ENCODE peak calls at places on chromosomes 7 and 10, in five cellular contexts. One of them, this sample, is unnamed.

GRCh38 chr10:132960651-132961419 is 18.5 kb upstream of the CFAP46 start:
- DNase-seq in GM12878: no peak
- DNase-seq in NT2/D1: no peak
- DNase-seq in HepG2: no peak
- DNase-seq in H1: no peak
- DNase-seq in this sample: no peak

GRCh38 chr10:17113346-17113745 is 16.3 kb downstream of the CUBN start:
- DNase-seq in NT2/D1: no peak
- DNase-seq in HepG2: no peak
- DNase-seq in H1: no peak
- DNase-seq in GM12878: no peak
- DNase-seq in this sample: no peak

GRCh38 chr10:77030915-77031425 is 606.6 kb downstream of the KCNMA1 start:
- DNase-seq in HepG2: no peak
- DNase-seq in H1: no peak
- DNase-seq in NT2/D1: no peak
- DNase-seq in GM12878: no peak
- DNase-seq in this sample: no peak

GRCh38 chr7:44244282-44244681 is 43.5 kb downstream of the YKT6 start:
- DNase-seq in NT2/D1: no peak
- DNase-seq in GM12878: no peak
- DNase-seq in HepG2: no peak
- DNase-seq in H1: peak
- DNase-seq in this sample: peak

GRCh38 chr7:503046-503574 is 16.5 kb downstream of the PDGFA start:
- DNase-seq in NT2/D1: no peak
- DNase-seq in HepG2: no peak
- DNase-seq in GM12878: no peak
- DNase-seq in H1: no peak
- DNase-seq in this sample: no peak

GRCh38 chr7:255038-255435 is 34.9 kb upstream of the FOXL3 start:
- DNase-seq in GM12878: no peak
- DNase-seq in H1: no peak
- DNase-seq in HepG2: no peak
- DNase-seq in NT2/D1: no peak
- DNase-seq in this sample: no peak

GRCh38 chr7:130941322-130942210 is 207.6 kb upstream of the KLF14 start:
- DNase-seq in H1: no peak
- DNase-seq in GM12878: no peak
- DNase-seq in HepG2: peak
- DNase-seq in NT2/D1: no peak
- DNase-seq in this sample: peak

GRCh38 chr10:13707156-13707881 is 120.6 kb downstream of the PRPF18 start:
- DNase-seq in HepG2: peak
- DNase-seq in GM12878: no peak
- DNase-seq in H1: peak
- DNase-seq in NT2/D1: peak
- DNase-seq in this sample: peak

GRCh38 chr7:119102294-119102693 is 877.8 kb downstream of the ANKRD7 start:
- DNase-seq in HepG2: no peak
- DNase-seq in GM12878: no peak
- DNase-seq in H1: no peak
- DNase-seq in NT2/D1: no peak
- DNase-seq in this sample: no peak

GRCh38 chr10:62992145-62992721 is 140.9 kb upstream of the NRBF2 start:
- DNase-seq in HepG2: no peak
- DNase-seq in NT2/D1: no peak
- DNase-seq in GM12878: peak
- DNase-seq in H1: no peak
- DNase-seq in this sample: no peak

GRCh38 chr10:116554628-116555027 is 8.9 kb downstream of the PNLIP start:
- DNase-seq in GM12878: no peak
- DNase-seq in H1: no peak
- DNase-seq in HepG2: no peak
- DNase-seq in NT2/D1: no peak
- DNase-seq in this sample: no peak

GRCh38 chr7:95684037-95684436 is 87.7 kb upstream of the PDK4 start:
- DNase-seq in HepG2: peak
- DNase-seq in NT2/D1: no peak
- DNase-seq in H1: no peak
- DNase-seq in GM12878: no peak
- DNase-seq in this sample: peak

GRCh38 chr10:32692174-32692573 is 246.2 kb downstream of the CCDC7 start:
- DNase-seq in HepG2: peak
- DNase-seq in H1: no peak
- DNase-seq in GM12878: no peak
- DNase-seq in NT2/D1: no peak
- DNase-seq in this sample: no peak

GRCh38 chr7:155925682-155926081 is 113.4 kb upstream of the SHH start:
- DNase-seq in HepG2: no peak
- DNase-seq in H1: no peak
- DNase-seq in NT2/D1: no peak
- DNase-seq in GM12878: no peak
- DNase-seq in this sample: no peak

GRCh38 chr10:48454302-48455054 is 148.0 kb downstream of the MAPK8 start:
- DNase-seq in H1: peak
- DNase-seq in NT2/D1: no peak
- DNase-seq in GM12878: no peak
- DNase-seq in HepG2: no peak
- DNase-seq in this sample: no peak

GRCh38 chr7:1815051-1815481 is 145.0 kb downstream of the ELFN1 start:
- DNase-seq in H1: no peak
- DNase-seq in NT2/D1: no peak
- DNase-seq in GM12878: no peak
- DNase-seq in HepG2: no peak
- DNase-seq in this sample: no peak

GRCh38 chr7:4832711-4833110 is 29.1 kb downstream of the PAPOLB start:
- DNase-seq in NT2/D1: no peak
- DNase-seq in HepG2: no peak
- DNase-seq in H1: no peak
- DNase-seq in GM12878: no peak
- DNase-seq in this sample: no peak

GRCh38 chr10:44962870-44963738 is 3.5 kb downstream of the RASSF4 start:
- DNase-seq in HepG2: peak
- DNase-seq in H1: peak
- DNase-seq in GM12878: no peak
- DNase-seq in NT2/D1: no peak
- DNase-seq in this sample: no peak

GRCh38 chr10:63554666-63555065 is 33.5 kb downstream of the REEP3 start:
- DNase-seq in HepG2: no peak
- DNase-seq in NT2/D1: no peak
- DNase-seq in GM12878: peak
- DNase-seq in H1: no peak
- DNase-seq in this sample: no peak

GRCh38 chr10:12615296-12616220 is 266.2 kb downstream of the CAMK1D start:
- DNase-seq in GM12878: no peak
- DNase-seq in H1: no peak
- DNase-seq in NT2/D1: no peak
- DNase-seq in HepG2: no peak
- DNase-seq in this sample: no peak
- TF ChIP-seq SUZ12 in GM12878: no peak
- TF ChIP-seq SUZ12 in H1: no peak
- TF ChIP-seq SUZ12 in NT2/D1: no peak
- TF ChIP-seq SUZ12 in HepG2: no peak
- TF ChIP-seq SUZ12 in this sample: no peak

DNA sequence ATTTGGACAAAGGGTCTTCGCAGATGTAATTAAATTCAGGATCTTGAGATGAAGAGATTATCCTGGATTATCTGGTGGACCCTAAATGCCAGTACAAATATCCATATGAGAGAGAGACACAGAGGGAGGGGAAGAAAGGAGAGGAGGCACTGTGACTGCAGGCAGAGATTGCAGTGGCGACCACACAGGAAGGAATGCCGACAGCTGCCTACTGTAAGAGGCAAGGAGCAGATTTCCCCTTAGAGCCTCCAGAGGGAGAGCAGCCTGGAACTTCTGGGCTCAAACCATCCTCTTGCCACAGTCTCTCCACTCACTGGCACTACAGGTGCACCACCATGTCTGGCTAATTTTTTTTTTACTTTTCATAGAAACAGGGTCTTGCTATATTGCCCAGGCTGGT is 152.3 kb downstream of the SDK1 start:
- DNase-seq in NT2/D1: peak
- DNase-seq in GM12878: no peak
- DNase-seq in H1: no peak
- DNase-seq in HepG2: no peak
- DNase-seq in this sample: no peak
- TF ChIP-seq SUZ12 in NT2/D1: no peak
- TF ChIP-seq SUZ12 in GM12878: no peak
- TF ChIP-seq SUZ12 in H1: no peak
- TF ChIP-seq SUZ12 in HepG2: no peak
- TF ChIP-seq SUZ12 in this sample: no peak

GRCh38 chr10:24440817-24441790 is 232.2 kb downstream of the KIAA1217 start:
- DNase-seq in H1: no peak
- DNase-seq in NT2/D1: no peak
- DNase-seq in GM12878: no peak
- DNase-seq in HepG2: no peak
- DNase-seq in this sample: no peak

GRCh38 chr10:24437302-24437701 is 228.4 kb downstream of the KIAA1217 start:
- DNase-seq in HepG2: no peak
- DNase-seq in NT2/D1: no peak
- DNase-seq in H1: no peak
- DNase-seq in GM12878: no peak
- DNase-seq in this sample: no peak

GRCh38 chr10:24435374-24435773 is 226.4 kb downstream of the KIAA1217 start:
- DNase-seq in GM12878: no peak
- DNase-seq in NT2/D1: no peak
- DNase-seq in H1: no peak
- DNase-seq in HepG2: no peak
- DNase-seq in this sample: no peak

GRCh38 chr10:24439935-24440334 is 231.0 kb downstream of the KIAA1217 start:
- DNase-seq in GM12878: no peak
- DNase-seq in NT2/D1: no peak
- DNase-seq in HepG2: no peak
- DNase-seq in H1: no peak
- DNase-seq in this sample: no peak

DNA sequence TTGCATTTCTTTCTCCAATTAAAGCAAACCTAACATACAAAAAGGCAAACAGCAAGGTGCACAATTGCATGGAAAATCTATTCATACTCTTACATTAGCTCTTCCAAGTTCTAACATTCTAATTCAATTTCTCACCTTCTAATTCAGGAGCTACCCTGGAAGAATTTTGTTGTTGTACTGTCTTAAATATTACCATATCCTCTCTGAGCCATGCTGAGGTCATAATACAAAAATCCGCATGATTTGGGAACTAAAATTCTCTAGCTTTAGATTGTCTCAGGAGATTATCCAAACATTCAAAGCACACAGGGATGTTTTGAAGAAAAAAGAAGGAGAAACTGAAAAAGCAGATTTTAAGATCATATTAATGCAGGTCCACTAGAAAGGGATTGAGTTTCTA is 229.9 kb downstream of the KIAA1217 start:
- DNase-seq in NT2/D1: no peak
- DNase-seq in H1: no peak
- DNase-seq in HepG2: no peak
- DNase-seq in GM12878: no peak
- DNase-seq in this sample: no peak
- TF ChIP-seq SUZ12 in NT2/D1: no peak
- TF ChIP-seq SUZ12 in H1: no peak
- TF ChIP-seq SUZ12 in HepG2: no peak
- TF ChIP-seq SUZ12 in GM12878: no peak
- TF ChIP-seq SUZ12 in this sample: no peak

GRCh38 chr7:151961536-151961935 is 5.3 kb downstream of the GALNTL5 start:
- DNase-seq in NT2/D1: no peak
- DNase-seq in GM12878: no peak
- DNase-seq in H1: no peak
- DNase-seq in HepG2: no peak
- DNase-seq in this sample: no peak

GRCh38 chr7:151964951-151965350 is 8.7 kb downstream of the GALNTL5 start:
- DNase-seq in H1: no peak
- DNase-seq in HepG2: no peak
- DNase-seq in GM12878: no peak
- DNase-seq in NT2/D1: no peak
- DNase-seq in this sample: no peak

GRCh38 chr7:151960449-151960848 is 4.2 kb downstream of the GALNTL5 start:
- DNase-seq in H1: no peak
- DNase-seq in HepG2: no peak
- DNase-seq in GM12878: no peak
- DNase-seq in NT2/D1: no peak
- DNase-seq in this sample: no peak

GRCh38 chr7:151968357-151968756 is 12.1 kb downstream of the GALNTL5 start:
- DNase-seq in NT2/D1: no peak
- DNase-seq in H1: peak
- DNase-seq in HepG2: no peak
- DNase-seq in GM12878: no peak
- DNase-seq in this sample: no peak

GRCh38 chr7:151963895-151964870 is 7.9 kb downstream of the GALNTL5 start:
- DNase-seq in NT2/D1: no peak
- DNase-seq in H1: peak
- DNase-seq in HepG2: no peak
- DNase-seq in GM12878: no peak
- DNase-seq in this sample: no peak
- TF ChIP-seq SUZ12 in NT2/D1: no peak
- TF ChIP-seq SUZ12 in H1: no peak
- TF ChIP-seq SUZ12 in HepG2: no peak
- TF ChIP-seq SUZ12 in GM12878: no peak
- TF ChIP-seq SUZ12 in this sample: no peak

DNA sequence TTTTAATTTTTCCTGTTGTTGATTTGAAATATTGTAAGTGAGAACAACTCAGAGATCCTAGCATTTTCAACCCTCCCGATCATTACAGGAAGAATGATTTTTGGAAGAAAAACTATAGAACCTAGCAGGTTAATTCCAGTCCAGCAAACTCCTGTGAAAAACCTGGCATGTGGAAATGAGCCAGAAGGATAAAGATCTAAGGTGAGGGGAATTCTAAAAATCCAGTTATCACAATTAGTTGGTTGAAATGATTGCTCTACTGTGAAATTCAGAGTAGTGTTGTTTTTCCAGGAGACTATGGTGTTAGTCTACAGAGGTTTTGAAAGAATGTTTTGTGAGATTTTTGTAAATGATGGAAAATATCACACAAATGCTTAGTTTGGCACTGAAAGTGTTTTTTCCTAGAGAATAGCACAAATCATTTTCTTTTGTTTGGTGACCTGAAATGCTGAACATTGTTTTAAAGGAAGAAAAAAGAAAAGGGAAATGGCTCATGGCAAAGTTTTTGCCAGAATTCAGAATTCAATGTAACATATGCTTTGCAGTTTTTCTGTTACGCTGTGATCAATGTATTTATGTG is 152.4 kb upstream of the SLC26A5 start:
- DNase-seq in GM12878: no peak
- DNase-seq in HepG2: no peak
- DNase-seq in H1: no peak
- DNase-seq in NT2/D1: no peak
- DNase-seq in this sample: no peak
- TF ChIP-seq SUZ12 in GM12878: no peak
- TF ChIP-seq SUZ12 in HepG2: no peak
- TF ChIP-seq SUZ12 in H1: no peak
- TF ChIP-seq SUZ12 in NT2/D1: no peak
- TF ChIP-seq SUZ12 in this sample: no peak

This sample was measured in HEK293T.